ENCODE peak calls at places on chromosomes 16 and 17, in nine cellular contexts. Q is stimulated activated CD8-positive, alpha-beta memory T cell treated with anti-CD3 and anti-CD28 coated beads, Interleukin-12 subunit alpha, Interleukin-12 subunit beta, amount 100 ng/mL, for 4 hours; K is GM12891; X is KBM-7; U is GM10248; R is HT1080; O is C1 segment of cervical spinal cord; F is EL; L is dermis microvascular lymphatic vessel endothelial cell. B is an unnamed sample.

GRCh38 chr17:74148446-74148845 is 55.0 kb upstream of the RPL38 start:
- DNase-seq in U (no peak), F (no peak), R (no peak), Q (no peak), O (no peak), L (no peak), X (no peak), K (no peak), B (no peak)

GRCh38 chr16:81817789-81818304 is 38.8 kb downstream of the PLCG2 start:
- DNase-seq in X (peak; percentile 73), K (no peak), R (no peak), L (no peak), Q (no peak), F (no peak), U (peak; percentile 60), O (no peak), B (no peak)

GRCh38 chr16:51154271-51155171 is 3.5 kb upstream of the SALL1 start:
- DNase-seq in U (no peak), X (no peak), O (no peak), K (no peak), L (no peak), R (no peak), F (no peak), Q (no peak), B (no peak)

GRCh38 chr16:20884240-20884556 is 16.0 kb downstream of the DCUN1D3 start:
- DNase-seq in U (no peak), X (no peak), L (no peak), O (no peak), R (peak; percentile 69), K (no peak), F (peak; percentile 40), Q (no peak), B (no peak)

GRCh38 chr17:65409381-65409780 is 152.1 kb downstream of the AXIN2 start:
- DNase-seq in L (no peak), U (no peak), O (no peak), R (no peak), F (peak; percentile 37), Q (no peak), K (no peak), X (no peak), B (no peak)

GRCh38 chr16:66905633-66906539 is 12.8 kb downstream of the CDH16 start:
- DNase-seq in U (no peak), F (peak; percentile 21), O (no peak), R (no peak), X (peak; percentile 6), L (no peak), K (peak; percentile 58), Q (no peak), B (no peak)

GRCh38 chr16:74275031-74275636 is 21.5 kb upstream of the PSMD7 start:
- DNase-seq in U (no peak), Q (no peak), R (peak; percentile 13), L (peak; percentile 28), K (peak; percentile 14), X (peak; percentile 60), F (peak; percentile 15), O (no peak), B (peak; percentile 4)

GRCh38 chr17:43021739-43022512 is at the start of gene VAT1:
- DNase-seq in F (peak; percentile 79), K (peak; percentile 68), R (peak; percentile 70), U (peak; percentile 81), X (peak; percentile 82), L (peak; percentile 80), O (peak; percentile 53), Q (peak; percentile 42), B (peak; percentile 76)

GRCh38 chr16:64468515-64469090 is 653.3 kb downstream of the CDH11 start:
- DNase-seq in R (no peak), K (no peak), O (no peak), X (no peak), Q (no peak), F (no peak), L (no peak), U (no peak), B (no peak)

GRCh38 chr16:57245472-57246113 is 534 bp downstream of the ARL2BP start:
- DNase-seq in R (no peak), F (peak; percentile 27), Q (no peak), X (no peak), K (no peak), L (peak; percentile 30), O (no peak), U (peak; percentile 45), B (peak; percentile 46)

GRCh38 chr16:27828671-27829070 is 234.8 kb downstream of the GSG1L start:
- DNase-seq in U (no peak), X (no peak), K (no peak), Q (no peak), R (no peak), F (no peak), L (no peak), O (no peak), B (no peak)

GRCh38 chr17:15048381-15048780 is 216.7 kb downstream of the PMP22 start:
- DNase-seq in X (no peak), K (no peak), L (no peak), F (no peak), Q (no peak), U (no peak), R (no peak), O (no peak), B (no peak)

GRCh38 chr17:44326867-44327444 is 2.3 kb upstream of the SLC25A39 start:
- DNase-seq in K (peak; percentile 91), L (peak; percentile 98), U (peak; percentile 94), Q (peak; percentile 89), O (peak; percentile 97), F (peak; percentile 98), X (peak; percentile 95), R (peak; percentile 94), B (peak; percentile 99)

GRCh38 chr17:73588291-73589095 is 55.8 kb downstream of the SDK2 start:
- DNase-seq in O (no peak), K (no peak), U (no peak), F (no peak), X (no peak), L (no peak), Q (no peak), R (no peak), B (no peak)

GRCh38 chr16:1194665-1195392 is 30.2 kb downstream of the TPSG1 start:
- DNase-seq in Q (no peak), K (peak; percentile 64), O (no peak), U (peak; percentile 49), L (no peak), F (no peak), R (no peak), X (no peak), B (no peak)

GRCh38 chr16:28494141-28494851 is at the start of gene APOBR:
- DNase-seq in K (peak; percentile 84), F (no peak), L (no peak), U (peak; percentile 87), X (peak; percentile 99), R (peak; percentile 88), O (no peak), Q (peak; percentile 81), B (no peak)

GRCh38 chr17:2337811-2338657 is 733 bp downstream of the SGSM2 start:
- DNase-seq in X (peak; percentile 50), O (peak; percentile 44), U (peak; percentile 73), Q (peak; percentile 28), R (peak; percentile 57), F (peak; percentile 70), K (peak; percentile 64), L (peak; percentile 77), B (peak; percentile 51)

GRCh38 chr16:57755061-57755684 is 19.6 kb downstream of the KATNB1 start:
- DNase-seq in U (no peak), Q (no peak), K (no peak), X (no peak), L (no peak), F (no peak), O (no peak), R (no peak), B (no peak)

GRCh38 chr17:386145-386876 is 33.7 kb upstream of the RPH3AL start:
- DNase-seq in R (peak; percentile 8), F (peak; percentile 53), U (peak; percentile 90), Q (peak; percentile 56), L (peak; percentile 43), X (peak; percentile 57), O (peak; percentile 39), K (peak; percentile 93), B (peak; percentile 59)

GRCh38 chr17:51496378-51496777 is 236.0 kb downstream of the UTP18 start:
- DNase-seq in L (no peak), X (no peak), U (no peak), K (no peak), O (no peak), Q (no peak), R (no peak), F (no peak), B (no peak)

GRCh38 chr16:69413045-69413664 is 11.3 kb upstream of the CYB5B start:
- DNase-seq in U (no peak), F (no peak), L (no peak), O (no peak), X (no peak), R (no peak), Q (no peak), K (no peak), B (no peak)

GRCh38 chr16:86529160-86529559 is 18.8 kb downstream of the FOXF1 start:
- DNase-seq in O (no peak), R (peak; percentile 18), U (no peak), F (peak; percentile 72), Q (no peak), X (no peak), L (no peak), K (no peak), B (no peak)

GRCh38 chr17:81803728-81804558 is at the start of gene GCGR:
- DNase-seq in O (no peak), X (no peak), Q (no peak), L (no peak), K (no peak), R (no peak), U (no peak), F (no peak), B (no peak)

GRCh38 chr16:74449470-74449869 is 28.2 kb upstream of the CLEC18B start:
- DNase-seq in Q (no peak), X (no peak), L (peak; percentile 45), U (no peak), F (peak; percentile 85), O (no peak), K (no peak), R (peak; percentile 91), B (no peak)

GRCh38 chr17:18968945-18969887 is 17.3 kb downstream of the SLC5A10 start:
- DNase-seq in X (no peak), F (no peak), L (peak; percentile 39), K (no peak), O (no peak), Q (no peak), R (peak; percentile 33), U (no peak), B (no peak)

GRCh38 chr17:48830840-48831548 is at the start of gene CALCOCO2:
- DNase-seq in O (peak; percentile 88), X (peak; percentile 94), Q (peak; percentile 76), R (peak; percentile 91), K (peak; percentile 89), L (peak; percentile 95), F (peak; percentile 95), U (peak; percentile 96), B (peak; percentile 96)

GRCh38 chr17:18919963-18920362 is 32.0 kb upstream of the SLC5A10 start:
- DNase-seq in K (no peak), Q (no peak), F (no peak), O (no peak), L (no peak), U (no peak), R (no peak), X (no peak), B (no peak)

GRCh38 chr17:41786227-41787020 is at the start of gene JUP:
- DNase-seq in X (peak; percentile 99), Q (peak; percentile 76), F (peak; percentile 98), O (peak; percentile 100), R (peak; percentile 90), U (peak; percentile 95), L (peak; percentile 100), K (peak; percentile 98), B (peak; percentile 100)

GRCh38 chr16:59566446-59566845 is 832.3 kb upstream of the GOT2 start:
- DNase-seq in L (no peak), U (no peak), K (no peak), X (no peak), R (no peak), F (no peak), Q (no peak), O (no peak), B (no peak)

B was measured in G401.